ENCODE peak calls at places on chromosomes 6 and 20, in seven cellular contexts. W is stomach, T is endothelial cell of umbilical vein, J is fibroblast of lung, P is cardiac fibroblast, N is A549, E is right lobe of liver. H is an unnamed sample.

GRCh38 chr6:28207244-28208179 is 17.6 kb upstream of the ZSCAN9 start:
- DNase-seq in W (no peak), E (no peak), J (peak), N (no peak), T (peak), P (peak), H (no peak)

GRCh38 chr6:150471276-150471675 is 102.5 kb downstream of the IYD start:
- DNase-seq in J (no peak), E (no peak), N (no peak), T (no peak), P (no peak), W (no peak), H (no peak)

GRCh38 chr6:46410330-46410953 is 80.8 kb downstream of the RCAN2 start:
- DNase-seq in N (no peak), J (peak), E (no peak), T (peak), P (peak), W (no peak), H (peak)

GRCh38 chr6:18022398-18023231 is 35.2 kb upstream of the KIF13A start:
- DNase-seq in J (peak), T (peak), P (peak), E (no peak), N (peak), W (no peak), H (peak)

GRCh38 chr6:116390571-116390970 is 19.8 kb downstream of the DSE start:
- DNase-seq in N (no peak), J (no peak), T (no peak), W (no peak), P (no peak), E (no peak), H (no peak)

GRCh38 chr20:49747707-49748524 is 34.2 kb upstream of the B4GALT5 start:
- DNase-seq in J (peak), T (peak), W (peak), E (peak), P (peak), N (no peak), H (no peak)

GRCh38 chr20:17549131-17549530 is 18.0 kb upstream of the BFSP1 start:
- DNase-seq in J (no peak), W (no peak), P (no peak), T (no peak), E (no peak), N (no peak), H (no peak)

GRCh38 chr6:79004239-79004638 is 73.8 kb downstream of the PHIP start:
- DNase-seq in J (no peak), E (no peak), T (no peak), N (no peak), W (no peak), P (no peak), H (no peak)

GRCh38 chr6:80547827-80548226 is 441.4 kb downstream of the BCKDHB start:
- DNase-seq in E (no peak), T (no peak), J (peak), W (no peak), P (peak), N (no peak), H (no peak)

GRCh38 chr6:151389640-151390275 is 1.6 kb downstream of the ZBTB2 start:
- DNase-seq in T (peak), W (peak), E (peak), N (peak), J (peak), P (peak), H (peak)

GRCh38 chr6:157699777-157700636 is 123.0 kb upstream of the SNX9 start:
- DNase-seq in P (no peak), W (no peak), J (no peak), T (no peak), N (no peak), E (no peak), H (no peak)

GRCh38 chr20:25987073-25987927 is 290.6 kb upstream of the ZNF337 start:
- DNase-seq in J (peak), E (no peak), T (peak), N (peak), W (no peak), P (peak), H (no peak)

GRCh38 chr20:11766961-11767360 is 150.7 kb upstream of the BTBD3 start:
- DNase-seq in W (no peak), N (no peak), E (no peak), J (no peak), T (no peak), P (no peak), H (no peak)

GRCh38 chr6:138814179-138814834 is 18.4 kb downstream of the ECT2L start:
- DNase-seq in J (no peak), N (no peak), T (peak), E (no peak), P (no peak), W (no peak), H (no peak)

GRCh38 chr6:137341721-137342195 is 122.6 kb upstream of the IFNGR1 start:
- DNase-seq in W (peak), E (peak), P (peak), N (peak), T (no peak), J (peak), H (no peak)

GRCh38 chr6:116016846-116017545 is 43.7 kb downstream of the FRK start:
- DNase-seq in N (no peak), W (no peak), P (peak), T (peak), E (peak), J (peak), H (no peak)

GRCh38 chr20:33866398-33867079 is 55.4 kb downstream of the CHMP4B start:
- DNase-seq in N (no peak), T (no peak), E (no peak), P (no peak), W (no peak), J (no peak), H (no peak)

GRCh38 chr6:121465101-121465500 is 29.7 kb downstream of the GJA1 start:
- DNase-seq in T (no peak), N (no peak), W (no peak), J (no peak), E (no peak), P (no peak), H (no peak)

GRCh38 chr20:35601021-35601973 is 14.3 kb upstream of the SPAG4 start:
- DNase-seq in W (peak), E (peak), N (peak), P (peak), J (peak), T (peak), H (peak)
- H3K4me3 ChIP-seq in W (peak), E (peak), N (peak), P (peak), J (peak), T (peak), H (peak)

GRCh38 chr20:62133051-62133845 is 9.9 kb downstream of the PSMA7 start:
- DNase-seq in N (no peak), T (no peak), J (no peak), W (no peak), P (no peak), E (no peak), H (no peak)

GRCh38 chr20:62134735-62135231 is 8.4 kb downstream of the PSMA7 start:
- DNase-seq in W (peak), J (peak), P (peak), T (peak), E (peak), N (no peak), H (no peak)

GRCh38 chr20:62135573-62136266 is 7.5 kb downstream of the PSMA7 start:
- DNase-seq in P (no peak), N (no peak), W (no peak), T (no peak), J (no peak), E (no peak), H (no peak)

GRCh38 chr20:62132421-62132820 is 10.1 kb downstream of the LSM14B start:
- DNase-seq in J (no peak), T (no peak), W (no peak), P (no peak), N (no peak), E (no peak), H (no peak)

DNA sequence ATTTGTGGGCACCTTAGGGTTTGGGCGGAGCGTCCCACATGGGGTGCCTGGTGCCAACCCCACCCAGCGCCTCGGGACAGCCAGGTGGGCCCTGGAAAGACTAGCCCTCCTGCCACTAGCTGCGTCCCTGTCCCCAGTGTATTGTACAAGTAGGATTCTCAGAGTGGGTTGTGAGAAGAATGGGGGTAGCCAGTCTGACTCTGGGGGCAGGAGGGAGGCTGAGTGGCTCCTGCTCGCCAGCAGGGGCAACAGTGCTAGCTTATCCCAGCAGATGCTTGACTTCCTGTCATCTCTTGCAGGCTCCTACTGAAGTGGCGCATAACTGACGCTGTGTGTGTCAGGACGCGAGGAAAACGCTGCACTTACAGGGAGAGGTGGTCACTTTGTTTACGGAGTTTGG is 9.3 kb downstream of the PSMA7 start:
- DNase-seq in N (no peak), J (no peak), E (no peak), P (no peak), T (no peak), W (no peak), H (no peak)
- TF ChIP-seq CTCF in N (no peak), J (no peak), E (no peak), P (peak), T (no peak), W (no peak), H (peak)

GRCh38 chr6:43060755-43061633 is 1.6 kb downstream of the KLC4 start:
- DNase-seq in P (no peak), N (no peak), J (no peak), E (no peak), W (no peak), T (no peak), H (no peak)
- H3K4me3 ChIP-seq in P (no peak), N (peak), J (no peak), E (peak), W (peak), T (no peak), H (peak)

DNA sequence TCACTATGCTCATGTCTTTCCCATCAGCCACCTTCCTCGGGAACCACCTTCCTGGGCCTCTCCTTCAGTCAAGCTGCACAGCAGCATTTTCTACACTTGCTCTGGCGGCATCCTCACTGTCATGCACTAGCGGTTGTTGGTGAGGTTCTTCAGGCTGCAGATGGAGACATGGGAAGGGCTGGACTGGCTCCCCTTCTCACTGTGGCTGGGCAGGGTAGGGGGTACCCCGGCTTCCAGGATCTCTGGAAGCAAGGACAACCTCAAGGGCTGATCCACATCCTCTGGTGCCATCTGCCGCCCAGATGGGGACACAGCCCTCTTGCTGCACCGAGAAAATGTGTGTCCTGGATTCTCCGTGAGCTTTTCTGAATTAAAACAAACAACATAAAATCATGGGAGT is 180.1 kb upstream of the RNF24 start:
- DNase-seq in W (no peak), E (no peak), P (no peak), T (peak), N (peak), J (peak), H (no peak)
- TF ChIP-seq CTCF in W (no peak), E (peak), P (peak), T (peak), N (peak), J (peak), H (peak)

GRCh38 chr6:11772109-11772830 is 6.3 kb downstream of the ADTRP start:
- DNase-seq in J (peak), W (no peak), T (peak), E (no peak), P (peak), N (peak), H (peak)
- H3K4me3 ChIP-seq in J (no peak), W (no peak), T (no peak), E (no peak), P (no peak), N (no peak), H (no peak)

GRCh38 chr20:46939031-46939430 is 44.4 kb downstream of the EYA2 start:
- DNase-seq in W (no peak), T (peak), E (no peak), P (no peak), N (peak), J (no peak), H (no peak)
- TF ChIP-seq CTCF in W (no peak), T (no peak), E (no peak), P (peak), N (no peak), J (no peak), H (peak)

DNA sequence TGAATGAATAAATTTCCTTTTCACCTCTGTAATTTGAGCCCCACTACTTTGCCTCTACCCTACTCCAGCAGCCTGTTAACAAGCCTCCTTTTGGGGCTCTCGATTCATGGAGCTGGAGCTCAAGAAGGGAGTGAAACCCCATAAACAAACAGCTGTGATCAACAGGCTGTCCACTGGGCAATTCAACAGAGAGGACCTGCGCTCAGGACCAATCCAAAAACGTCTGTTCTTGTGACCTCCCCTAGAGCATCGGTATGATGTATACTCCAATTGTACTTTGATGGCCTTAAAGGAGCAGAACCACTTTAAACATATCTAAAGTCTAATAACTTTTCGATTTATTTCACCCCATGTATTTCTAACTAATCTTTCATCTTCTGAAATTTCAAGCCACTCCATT is 37.4 kb downstream of the HIVEP2 start:
- DNase-seq in J (no peak), W (no peak), E (no peak), N (no peak), P (no peak), T (no peak), H (no peak)
- H3K4me3 ChIP-seq in J (no peak), W (no peak), E (no peak), N (no peak), P (no peak), T (no peak), H (no peak)